ENCODE peak calls at places on chromosome 1, in nine cellular contexts. O, R, K, Z, N, A, U, B and M are unnamed samples.
A peak's percentile ranks its signal among the peaks of the same experiment; 100 is the strongest.

GRCh38 chr1:9721606-9722377 is 70.3 kb downstream of the PIK3CD start:
- ATAC-seq in B (no peak), U (peak; percentile 18), R (no peak), Z (peak; percentile 54), N (peak; percentile 49), O (peak; percentile 19), A (no peak), K (peak; percentile 20), M (no peak)

GRCh38 chr1:19957779-19958178 is 21.6 kb downstream of the PLA2G2A start:
- ATAC-seq in K (no peak), N (no peak), R (no peak), U (no peak), Z (peak; percentile 69), A (no peak), B (no peak), O (no peak), M (no peak)

GRCh38 chr1:237788069-237788468 is 102.7 kb downstream of the ZP4 start:
- ATAC-seq in O (no peak), K (no peak), R (no peak), U (peak; percentile 86), B (no peak), N (no peak), A (no peak), Z (no peak), M (no peak)

GRCh38 chr1:228164561-228165371 is 838 bp upstream of the IBA57 start:
- ATAC-seq in Z (peak; percentile 0), K (no peak), U (peak; percentile 1), R (no peak), A (peak; percentile 17), O (no peak), B (no peak), N (no peak), M (peak; percentile 0)

GRCh38 chr1:234934611-234935033 is 194.0 kb downstream of the TOMM20 start:
- ATAC-seq in R (no peak), B (no peak), O (peak; percentile 3), K (peak; percentile 59), A (no peak), N (no peak), Z (no peak), U (no peak), M (no peak)

GRCh38 chr1:115300087-115300856 is 37.8 kb downstream of the NGF start:
- ATAC-seq in A (no peak), R (peak; percentile 87), N (no peak), K (no peak), U (no peak), B (no peak), Z (no peak), O (no peak), M (no peak)

GRCh38 chr1:220527279-220528048 is 472 bp upstream of the MARK1 start:
- ATAC-seq in A (peak; percentile 70), Z (peak; percentile 8), B (peak; percentile 81), N (no peak), O (peak; percentile 75), U (peak; percentile 66), K (peak; percentile 6), R (peak; percentile 8), M (peak; percentile 48)

GRCh38 chr1:151416231-151416630 is 16.9 kb downstream of the PSMB4 start:
- ATAC-seq in B (no peak), U (no peak), A (no peak), N (no peak), K (no peak), R (peak; percentile 58), Z (no peak), O (peak; percentile 18), M (no peak)

GRCh38 chr1:205972081-205972480 is 28.8 kb upstream of the SLC26A9 start:
- ATAC-seq in R (peak; percentile 8), N (no peak), A (no peak), O (no peak), B (no peak), U (no peak), K (no peak), Z (no peak), M (no peak)

GRCh38 chr1:23720256-23720995 is 22.8 kb upstream of the ELOA start:
- ATAC-seq in N (peak; percentile 91), K (peak; percentile 28), O (no peak), B (no peak), Z (no peak), R (no peak), A (no peak), U (no peak), M (no peak)

GRCh38 chr1:101262601-101263348 is 26.0 kb downstream of the S1PR1 start:
- ATAC-seq in U (peak; percentile 65), B (no peak), A (no peak), N (peak; percentile 42), Z (peak; percentile 48), K (no peak), R (no peak), O (no peak), M (no peak)

GRCh38 chr1:201531551-201532425 is 7.1 kb upstream of the NAV1 start:
- ATAC-seq in O (peak; percentile 29), B (peak; percentile 49), U (no peak), A (peak; percentile 57), N (no peak), R (no peak), K (peak; percentile 23), Z (peak; percentile 17), M (no peak)

GRCh38 chr1:47555307-47555706 is 117.5 kb downstream of the FOXD2 start:
- ATAC-seq in Z (no peak), N (no peak), B (no peak), A (no peak), K (peak; percentile 57), O (no peak), U (peak; percentile 83), R (no peak), M (no peak)

GRCh38 chr1:217524787-217525520 is 105.9 kb downstream of the GPATCH2 start:
- ATAC-seq in U (no peak), B (no peak), K (no peak), O (peak; percentile 58), A (no peak), Z (no peak), R (no peak), N (no peak), M (no peak)

GRCh38 chr1:26945138-26945537 is 15.1 kb downstream of the KDF1 start:
- ATAC-seq in N (no peak), K (no peak), R (no peak), O (no peak), U (peak; percentile 4), A (no peak), B (no peak), Z (no peak), M (no peak)